ENCODE peak calls at places on chromosomes 12 and 14, in six cellular contexts. D is endothelial cell of umbilical vein, S is A549, G is GM12878, K is K562, W is HepG2. F is an unnamed sample.

GRCh38 chr14:22838631-22839041 is 2.3 kb downstream of the MMP14 start:
- DNase-seq in S (no peak), G (no peak), D (no peak), K (no peak), W (no peak), F (peak; percentile 95)

GRCh38 chr14:103184046-103184445 is 60.8 kb downstream of the TNFAIP2 start:
- DNase-seq in S (no peak), D (no peak), G (no peak), W (no peak), K (no peak), F (no peak)

GRCh38 chr14:52464175-52464574 is 88.1 kb downstream of the TXNDC16 start:
- DNase-seq in W (no peak), D (no peak), K (no peak), G (no peak), S (no peak), F (no peak)

GRCh38 chr12:84136862-84137367 is 775.7 kb downstream of the SLC6A15 start:
- DNase-seq in K (no peak), G (no peak), W (no peak), S (peak; percentile 1), D (no peak), F (no peak)

GRCh38 chr14:71648725-71649124 is 283.5 kb upstream of the RGS6 start:
- DNase-seq in D (no peak), W (peak; percentile 64), G (no peak), S (no peak), K (no peak), F (no peak)

GRCh38 chr14:95515080-95515489 is 1.4 kb downstream of the SYNE3 start:
- DNase-seq in S (no peak), K (no peak), G (no peak), W (no peak), D (peak; percentile 84), F (peak; percentile 93)

GRCh38 chr14:82855912-82856381 is 1322.3 kb upstream of the SEL1L start:
- DNase-seq in S (no peak), D (peak; percentile 15), K (no peak), G (no peak), W (no peak), F (peak; percentile 40)

GRCh38 chr14:93006484-93007128 is 83.7 kb downstream of the CHGA start:
- DNase-seq in S (no peak), G (no peak), K (no peak), W (no peak), D (no peak), F (peak; percentile 67)

GRCh38 chr12:14769462-14769836 is 33.8 kb downstream of the WBP11 start:
- DNase-seq in K (no peak), S (peak; percentile 21), G (no peak), D (no peak), W (peak; percentile 42), F (no peak)

GRCh38 chr12:27924350-27925140 is 48.0 kb downstream of the PTHLH start:
- DNase-seq in D (peak; percentile 16), S (no peak), K (no peak), W (no peak), G (no peak), F (no peak)

GRCh38 chr14:88868558-88869159 is 44.2 kb downstream of the TTC8 start:
- DNase-seq in G (no peak), W (peak; percentile 12), D (peak; percentile 32), K (no peak), S (no peak), F (peak; percentile 31)

GRCh38 chr12:62660763-62661162 is 194.1 kb downstream of the MON2 start:
- DNase-seq in S (no peak), D (peak; percentile 84), K (no peak), G (no peak), W (no peak), F (no peak)

GRCh38 chr14:34030864-34031263 is 80.0 kb upstream of the EGLN3 start:
- DNase-seq in K (no peak), S (no peak), W (no peak), G (no peak), D (no peak), F (no peak)

GRCh38 chr12:115325858-115326257 is 641.9 kb upstream of the TBX3 start:
- DNase-seq in W (no peak), G (no peak), S (no peak), D (no peak), K (no peak), F (no peak)
- TF ChIP-seq MYC in W (no peak), G (no peak), S (no peak), D (no peak), K (no peak), F (no peak)

GRCh38 chr14:37013116-37013515 is 159.3 kb downstream of the SLC25A21 start:
- DNase-seq in K (no peak), G (no peak), W (no peak), D (peak; percentile 41), S (no peak), F (no peak)
- TF ChIP-seq MAX in K (no peak), G (no peak), W (no peak), D (no peak), S (no peak), F (no peak)

GRCh38 chr14:24369907-24370687 is 2.1 kb downstream of the NFATC4 start:
- DNase-seq in S (no peak), W (no peak), K (no peak), G (no peak), D (no peak), F (no peak)

GRCh38 chr14:24367506-24368214 is at the start of gene NFATC4:
- DNase-seq in K (peak; percentile 66), G (no peak), S (no peak), D (peak; percentile 88), W (peak; percentile 54), F (peak; percentile 69)

GRCh38 chr14:24368215-24368561 is 204 bp downstream of the NFATC4 start:
- DNase-seq in S (no peak), G (no peak), D (peak; percentile 9), W (no peak), K (no peak), F (no peak)

GRCh38 chr14:24369463-24369862 is 1.5 kb downstream of the NFATC4 start:
- DNase-seq in K (no peak), G (no peak), W (no peak), D (no peak), S (no peak), F (no peak)

GRCh38 chr14:24368562-24369252 is 723 bp downstream of the NFATC4 start:
- DNase-seq in D (peak; percentile 48), K (peak; percentile 74), G (no peak), W (no peak), S (no peak), F (peak; percentile 63)
- TF ChIP-seq POLR2A in D (peak; percentile 35), K (no peak), G (peak; percentile 77), W (no peak), S (no peak), F (peak; percentile 39)

GRCh38 chr14:43934102-43934501 is 573.0 kb downstream of the FSCB start:
- DNase-seq in G (no peak), W (no peak), S (no peak), K (no peak), D (no peak), F (no peak)
- TF ChIP-seq MYC in G (no peak), W (no peak), S (no peak), K (no peak), D (no peak), F (no peak)

DNA sequence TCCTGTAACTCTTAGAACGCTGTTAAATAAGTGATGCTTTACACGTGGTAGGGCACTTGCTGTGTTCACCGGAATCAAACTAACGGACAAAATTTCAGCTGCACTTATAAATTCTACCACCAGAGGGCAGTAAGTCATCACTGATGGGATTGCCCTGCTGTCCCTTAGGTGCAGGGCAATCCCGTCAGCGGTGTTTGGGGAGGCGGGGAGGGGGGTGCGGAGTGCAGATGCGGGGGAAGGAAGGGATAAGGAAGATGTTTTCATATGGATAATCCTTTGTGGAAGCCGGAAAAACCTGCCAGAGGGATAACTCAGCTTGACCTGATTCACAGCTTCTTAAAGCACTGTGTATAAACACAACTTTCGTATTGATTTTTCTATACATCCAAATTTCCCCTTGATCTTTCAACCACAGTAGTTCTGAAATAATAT is 21.7 kb upstream of the SLC10A1 start:
- DNase-seq in G (peak; percentile 55), K (peak; percentile 72), W (peak; percentile 68), D (peak; percentile 83), S (peak; percentile 71), F (peak; percentile 71)
- TF ChIP-seq MAX in G (no peak), K (no peak), W (no peak), D (peak; percentile 23), S (no peak), F (peak; percentile 90)

GRCh38 chr12:120580787-120581723 is at the start of gene POP5:
- DNase-seq in S (peak; percentile 93), G (peak; percentile 93), K (peak; percentile 95), W (peak; percentile 98), D (peak; percentile 97), F (peak; percentile 99)
- TF ChIP-seq POLR2A in S (peak; percentile 88), G (peak; percentile 97), K (peak; percentile 93), W (peak; percentile 89), D (peak; percentile 71), F (peak; percentile 90)